ENCODE peak calls at places on chromosomes 13 and 19, in seven cellular contexts. V is IMR-90, F is spleen, P is stomach, T is body of pancreas, L is heart left ventricle, N is tibial nerve. R is an unnamed sample. For H3K4me1, the result is how much of the 10 kb centered on the place peaks cover.

GRCh38 chr13:109595466-109595865 is 190.9 kb downstream of the IRS2 start:
- DNase-seq in F (no peak), T (no peak), N (no peak), V (no peak), P (no peak), L (no peak), R (no peak)

GRCh38 chr13:55654243-55654642 is 1486.5 kb upstream of the PRR20A start:
- DNase-seq in N (no peak), V (no peak), P (no peak), F (no peak), L (no peak), T (no peak), R (no peak)

GRCh38 chr19:50679177-50680125 is 30.2 kb downstream of the C19orf81 start:
- DNase-seq in L (peak), T (peak), P (peak), F (peak), V (peak), N (peak), R (peak)

GRCh38 chr13:107370036-107370785 is 802.3 kb upstream of the ARGLU1 start:
- DNase-seq in V (peak), L (no peak), F (no peak), P (no peak), N (no peak), T (no peak), R (no peak)

GRCh38 chr13:45786293-45786920 is 65.1 kb downstream of the SIAH3 start:
- DNase-seq in L (no peak), V (no peak), F (no peak), T (peak), N (no peak), P (peak), R (no peak)

GRCh38 chr13:87553142-87553541 is 118.0 kb upstream of the SLITRK5 start:
- DNase-seq in N (no peak), F (no peak), T (no peak), P (no peak), L (no peak), V (no peak), R (no peak)

GRCh38 chr13:107551521-107551920 is 663.8 kb downstream of the LIG4 start:
- DNase-seq in N (no peak), V (no peak), F (no peak), L (no peak), P (no peak), T (no peak), R (no peak)

GRCh38 chr13:74796126-74796643 is 662.0 kb upstream of the KLF12 start:
- DNase-seq in F (no peak), V (no peak), N (no peak), P (no peak), T (no peak), L (no peak), R (no peak)

GRCh38 chr13:33611016-33611805 is 206.7 kb upstream of the RFC3 start:
- DNase-seq in N (peak), F (no peak), L (peak), V (peak), P (peak), T (peak), R (peak)

GRCh38 chr13:40146063-40146462 is 490.6 kb downstream of the COG6 start:
- DNase-seq in F (no peak), T (no peak), P (no peak), L (no peak), V (no peak), N (no peak), R (no peak)

GRCh38 chr19:7998081-7998480 is 7.4 kb downstream of the ELAVL1 start:
- DNase-seq in T (no peak), F (no peak), V (peak), P (no peak), L (no peak), N (no peak), R (no peak)

GRCh38 chr19:8001995-8002849 is 3.2 kb downstream of the ELAVL1 start:
- DNase-seq in P (peak), V (peak), N (peak), L (peak), F (peak), T (peak), R (peak)

GRCh38 chr19:8000298-8001038 is 5.0 kb downstream of the ELAVL1 start:
- DNase-seq in N (no peak), T (no peak), L (no peak), V (no peak), F (no peak), P (no peak), R (no peak)

GRCh38 chr19:8001651-8001994 is 3.8 kb downstream of the ELAVL1 start:
- DNase-seq in V (no peak), F (no peak), L (no peak), P (no peak), N (no peak), T (peak), R (no peak)

DNA sequence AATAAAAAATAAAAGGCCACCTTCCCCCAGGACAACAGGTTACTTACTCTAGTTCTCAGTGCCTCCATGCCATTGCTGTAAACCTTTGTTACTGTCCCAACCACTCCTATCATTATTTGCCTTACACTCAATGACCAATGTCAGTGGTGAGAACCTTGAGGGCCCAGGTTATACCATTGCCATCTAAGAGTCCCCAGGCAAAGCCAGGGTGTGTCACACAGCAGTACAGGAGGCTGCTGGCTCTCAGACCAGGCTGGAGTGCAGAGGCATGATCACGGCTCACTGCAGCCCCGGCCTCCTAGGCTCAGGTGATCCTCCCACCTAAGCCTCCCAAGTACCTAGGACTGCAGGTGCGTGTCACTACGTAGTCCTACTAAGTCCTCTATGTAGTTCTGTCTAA is 6.1 kb downstream of the ELAVL1 start:
- DNase-seq in P (no peak), N (no peak), T (no peak), L (no peak), F (no peak), V (no peak), R (no peak)
- H3K4me1 ChIP-seq in P (half or more), N (under half), T (half or more), L (half or more), F (half or more), V (under half), R (under half)

GRCh38 chr19:45715139-45715538 is 15.6 kb downstream of the FBXO46 start:
- DNase-seq in N (no peak), V (no peak), L (no peak), T (no peak), F (no peak), P (no peak), R (no peak)
- H3K27ac ChIP-seq in N (no peak), V (no peak), L (no peak), T (no peak), F (no peak), P (no peak), R (no peak)

GRCh38 chr19:36214388-36215275 is at the start of the genes ZNF146 and ZNF565:
- DNase-seq in F (peak), L (peak), N (peak), V (peak), P (peak), T (peak), R (peak)
- TF ChIP-seq POLR2A in F (peak), L (peak), N (peak), V (peak), P (peak), T (peak), R (peak)

DNA sequence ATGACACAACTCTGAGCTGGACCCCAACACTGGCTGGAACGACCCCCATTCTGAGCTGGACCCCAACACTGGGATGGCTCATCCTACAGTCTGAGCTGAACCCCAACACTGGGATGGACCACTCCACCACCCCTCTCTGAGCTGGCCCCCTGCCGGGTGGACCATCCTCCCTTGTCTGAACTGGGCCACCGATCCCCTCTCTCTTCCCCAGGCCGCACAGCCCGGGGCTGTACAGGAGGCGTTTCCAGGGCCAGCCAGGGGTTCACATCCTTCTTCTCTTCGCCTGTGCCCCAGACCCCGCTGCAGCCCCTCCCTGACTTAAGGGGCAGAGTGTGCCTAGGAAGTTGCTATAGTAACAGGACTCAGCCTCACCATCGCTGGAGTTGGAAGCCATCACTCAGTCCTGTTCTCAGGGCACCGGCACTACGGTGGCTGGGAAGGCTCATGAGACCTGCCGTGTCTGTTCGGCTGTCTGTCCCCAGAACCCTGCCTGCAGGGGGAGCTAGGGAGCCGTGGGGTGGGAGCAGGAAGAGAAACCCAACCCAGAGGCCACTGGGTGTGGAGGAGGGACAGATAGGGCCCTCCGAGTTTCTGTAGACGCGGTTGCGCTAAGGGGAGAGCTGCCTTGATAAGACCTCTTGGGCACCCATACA is 3.7 kb downstream of the PRKACA start:
- DNase-seq in V (no peak), F (peak), T (peak), N (no peak), P (no peak), L (no peak), R (no peak)
- H3K4me1 ChIP-seq in V (under half), F (half or more), T (under half), N (under half), P (half or more), L (half or more), R (under half)

GRCh38 chr19:6458695-6459355 is 767 bp downstream of the SLC25A23 start:
- DNase-seq in T (peak), P (peak), V (no peak), L (peak), F (no peak), N (no peak), R (peak)
- H3K27ac ChIP-seq in T (peak), P (peak), V (no peak), L (peak), F (no peak), N (peak), R (peak)

DNA sequence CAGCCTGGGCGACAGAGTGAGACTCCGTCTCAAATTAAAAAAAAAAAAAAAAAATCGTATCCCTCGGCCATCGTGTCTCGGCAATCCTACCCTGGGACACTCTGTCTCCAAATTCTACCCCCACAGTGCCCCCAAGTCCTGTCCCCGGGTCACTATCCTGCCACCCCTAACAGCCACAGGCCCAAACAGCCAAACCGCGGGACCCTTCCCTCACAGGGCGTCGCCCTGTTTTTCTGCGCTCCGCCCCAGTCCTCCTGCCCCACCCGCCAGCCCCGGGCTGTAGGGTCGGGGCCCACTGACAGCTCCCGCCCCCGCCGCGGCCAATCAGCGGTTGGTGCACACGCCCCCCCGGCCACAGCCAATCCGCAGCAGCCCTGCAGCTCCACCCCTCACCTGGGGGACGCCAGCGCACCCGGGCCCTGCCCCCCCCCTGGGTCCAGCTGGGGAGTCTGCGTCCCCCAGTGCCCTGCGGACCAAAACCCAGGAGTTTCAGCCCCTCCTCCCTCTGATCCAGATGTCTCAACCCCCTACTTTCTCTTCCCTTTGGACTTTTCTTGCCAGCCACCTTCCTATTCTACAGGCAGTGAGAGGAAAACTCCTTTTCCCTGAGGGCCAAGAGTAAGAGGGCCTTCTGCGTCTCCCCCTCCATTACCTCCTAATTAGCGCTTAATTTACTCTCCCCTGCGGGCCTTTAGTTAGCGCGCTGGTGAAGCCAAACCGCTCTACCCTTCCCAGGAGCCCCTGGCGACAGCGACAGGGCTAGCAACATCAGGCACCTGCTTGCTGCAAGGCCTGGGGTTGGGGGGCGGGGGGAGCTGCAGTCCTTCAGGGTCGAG is 1.5 kb upstream of the BCAT2 start:
- DNase-seq in V (peak), P (peak), T (peak), N (peak), F (peak), L (peak), R (peak)
- TF ChIP-seq POLR2A in V (no peak), P (peak), T (peak), N (peak), F (no peak), L (peak), R (peak)

GRCh38 chr19:4710281-4710600 is 13.4 kb downstream of the DPP9 start:
- DNase-seq in L (no peak), V (no peak), P (no peak), T (no peak), F (no peak), N (no peak), R (no peak)
- H3K4me1 ChIP-seq in L (half or more), V (under half), P (half or more), T (half or more), F (under half), N (under half), R (under half)